ENCODE peak calls at places on chromosomes 7 and 10, in four cellular contexts. K, T, A and S are unnamed samples.

GRCh38 chr10:34960983-34961382 is 129.2 kb downstream of the CUL2 start:
- DNase-seq in K (peak), A (no peak), T (peak), S (peak)

GRCh38 chr7:99422625-99423024 is 13.9 kb downstream of the BUD31 start:
- DNase-seq in A (no peak), T (no peak), K (no peak), S (no peak)

GRCh38 chr10:69331161-69331560 is 52.9 kb downstream of the HK1 start:
- DNase-seq in K (no peak), T (no peak), A (no peak), S (no peak)

GRCh38 chr10:91891285-91892001 is 17.8 kb downstream of the FGFBP3 start:
- DNase-seq in A (no peak), T (peak), K (no peak), S (no peak)

GRCh38 chr10:50577681-50578350 is 45.9 kb downstream of the SGMS1 start:
- DNase-seq in A (no peak), K (peak), T (peak), S (no peak)

GRCh38 chr10:61941202-61941651 is 39.7 kb downstream of the ARID5B start:
- DNase-seq in T (no peak), A (no peak), K (no peak), S (no peak)

GRCh38 chr10:72814134-72814790 is 79.3 kb upstream of the OIT3 start:
- DNase-seq in T (no peak), K (no peak), A (no peak), S (no peak)

GRCh38 chr10:123136806-123137642 is 1.3 kb downstream of the HMX3 start:
- DNase-seq in K (no peak), T (no peak), A (no peak), S (no peak)

GRCh38 chr7:98387136-98387535 is 13.8 kb downstream of the BAIAP2L1 start:
- DNase-seq in K (no peak), T (no peak), A (no peak), S (no peak)

GRCh38 chr7:3200504-3200903 is 100.5 kb upstream of the SDK1 start:
- DNase-seq in T (peak), K (peak), A (no peak), S (no peak)

GRCh38 chr10:11150255-11150731 is 132.6 kb downstream of the CELF2 start:
- DNase-seq in T (no peak), K (no peak), A (no peak), S (no peak)

GRCh38 chr10:11148131-11148530 is 130.5 kb downstream of the CELF2 start:
- DNase-seq in K (no peak), T (no peak), A (no peak), S (no peak)

GRCh38 chr10:11148638-11149037 is 131.0 kb downstream of the CELF2 start:
- DNase-seq in K (no peak), A (no peak), T (no peak), S (no peak)

GRCh38 chr10:11150876-11151275 is 133.2 kb downstream of the CELF2 start:
- DNase-seq in K (no peak), T (no peak), A (no peak), S (no peak)

GRCh38 chr10:11149499-11149898 is 131.8 kb downstream of the CELF2 start:
- DNase-seq in T (no peak), K (no peak), A (no peak), S (no peak)
- H3K27ac ChIP-seq in T (no peak), K (no peak), A (peak), S (peak)

GRCh38 chr10:5623081-5623748 is 43.2 kb downstream of the ASB13 start:
- DNase-seq in K (peak), T (peak), A (peak), S (peak)
- H3K27ac ChIP-seq in K (no peak), T (peak), A (no peak), S (peak)

DNA sequence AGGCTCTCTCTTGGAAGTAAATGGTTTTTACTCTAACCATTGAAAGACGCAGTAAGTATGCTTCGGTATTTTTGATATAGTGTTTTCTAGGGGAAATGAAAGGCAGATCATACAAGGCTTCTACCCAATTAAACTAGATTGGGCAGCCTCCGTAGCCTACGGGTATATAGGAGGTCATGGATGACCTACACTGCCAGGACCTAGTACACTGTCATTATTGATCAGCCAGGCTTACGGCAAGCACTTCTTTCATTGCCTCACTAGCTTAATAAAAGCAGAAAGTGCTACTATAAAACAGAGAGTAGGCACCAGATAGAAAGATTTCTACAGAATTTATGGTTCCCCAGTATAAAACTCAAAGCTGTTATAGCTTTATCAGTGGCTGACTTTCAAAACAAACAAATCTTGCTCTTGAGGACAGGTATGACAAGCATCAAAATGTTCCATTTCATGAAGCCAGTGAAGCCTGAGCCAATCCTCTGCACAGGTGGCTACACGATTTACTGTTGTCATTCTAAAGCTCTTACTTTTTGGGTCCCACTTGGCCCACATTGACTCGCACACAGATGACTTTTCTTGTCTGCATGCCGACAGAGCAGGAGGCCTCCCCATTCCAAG is 358.1 kb downstream of the THSD7A start:
- DNase-seq in T (no peak), A (no peak), K (no peak), S (no peak)
- H3K27ac ChIP-seq in T (no peak), A (no peak), K (no peak), S (no peak)

GRCh38 chr10:64547168-64547567 is 1026.0 kb downstream of the REEP3 start:
- DNase-seq in T (no peak), A (no peak), K (no peak), S (no peak)

GRCh38 chr10:64546073-64546472 is 1024.9 kb downstream of the REEP3 start:
- DNase-seq in A (no peak), T (no peak), K (no peak), S (no peak)
- H3K27ac ChIP-seq in A (no peak), T (no peak), K (no peak), S (no peak)

DNA sequence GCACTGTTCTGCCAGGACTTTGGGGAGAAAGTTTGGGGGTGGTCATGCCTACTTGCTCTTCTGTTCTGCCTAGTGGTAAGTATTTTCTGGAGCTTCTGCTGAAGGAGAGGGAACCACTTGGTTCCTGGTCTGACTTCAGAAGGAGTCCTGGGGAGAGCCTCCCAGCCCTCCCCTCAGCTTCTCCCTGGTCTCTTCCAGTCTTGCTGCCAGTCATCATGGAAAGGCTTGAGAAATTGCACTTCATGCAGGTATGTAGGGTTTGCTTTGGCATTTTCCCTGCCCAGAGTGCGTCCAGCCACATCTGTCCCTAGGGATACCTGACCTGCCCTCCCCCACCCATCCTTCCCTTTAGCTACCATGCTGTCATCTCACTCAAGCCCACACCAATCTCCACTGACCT is 11.1 kb upstream of the WBP1L start:
- DNase-seq in A (no peak), T (no peak), K (no peak), S (no peak)
- H3K27ac ChIP-seq in A (no peak), T (no peak), K (no peak), S (no peak)

DNA sequence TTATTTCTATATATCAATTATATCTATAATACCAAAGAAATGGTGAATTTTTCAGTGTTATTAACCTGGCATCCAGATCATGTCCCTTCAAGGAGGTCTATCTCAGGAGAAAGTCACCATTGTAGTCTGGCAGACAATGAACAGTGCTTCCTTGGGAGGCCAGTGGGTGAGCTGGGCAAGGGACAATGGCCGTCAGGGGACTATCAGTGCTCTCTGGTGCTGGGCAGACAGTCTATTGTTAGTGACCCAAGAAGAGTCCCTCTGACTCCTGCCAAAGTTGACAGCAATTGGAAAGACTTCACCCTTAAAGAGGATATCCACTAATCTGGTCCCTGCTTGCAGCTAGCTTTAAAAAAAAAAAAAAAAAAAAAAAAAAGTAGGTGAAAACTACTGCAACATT is 7.1 kb downstream of the JAZF1 start:
- DNase-seq in A (no peak), K (no peak), T (no peak), S (peak)
- H3K27ac ChIP-seq in A (no peak), K (no peak), T (no peak), S (peak)

GRCh38 chr10:70502406-70502805 is 23.8 kb downstream of the PALD1 start:
- DNase-seq in K (no peak), T (peak), A (no peak), S (no peak)
- H3K27ac ChIP-seq in K (no peak), T (peak), A (no peak), S (peak)